ENCODE peak calls at places on chromosomes 6 and 20, in five cellular contexts. Z is NCI-H2081, V is RPMI8226, Q is fibroblast of mammary gland, F is T-helper 1 cell. S is an unnamed sample.

GRCh38 chr20:18138639-18139583 is 1.2 kb downstream of the KAT14 start:
- DNase-seq in Z (no peak), F (no peak), Q (no peak), V (no peak), S (no peak)

GRCh38 chr6:137724018-137724403 is 143.0 kb upstream of the TNFAIP3 start:
- DNase-seq in Z (no peak), F (no peak), Q (peak; percentile 23), V (no peak), S (no peak)

GRCh38 chr6:47042238-47042843 is at the start of gene ADGRF1:
- DNase-seq in Q (no peak), F (no peak), Z (no peak), V (no peak), S (no peak)

GRCh38 chr6:12343122-12343439 is 52.9 kb downstream of the EDN1 start:
- DNase-seq in Q (peak; percentile 35), Z (no peak), V (no peak), F (no peak), S (no peak)

GRCh38 chr6:24441599-24441904 is 38.8 kb downstream of the MRS2 start:
- DNase-seq in V (no peak), F (no peak), Z (no peak), Q (no peak), S (no peak)

GRCh38 chr6:137853569-137854213 is 13.4 kb upstream of the TNFAIP3 start:
- DNase-seq in Z (no peak), F (no peak), Q (peak; percentile 89), V (no peak), S (peak; percentile 90)

GRCh38 chr20:45485388-45485787 is 15.8 kb downstream of the WFDC2 start:
- DNase-seq in F (no peak), Z (no peak), V (no peak), Q (no peak), S (no peak)

GRCh38 chr6:88650029-88650619 is 313.3 kb downstream of the RNGTT start:
- DNase-seq in F (no peak), V (peak; percentile 71), Z (no peak), Q (peak; percentile 91), S (no peak)

GRCh38 chr20:13121840-13122515 is 99.1 kb upstream of the ISM1 start:
- DNase-seq in V (no peak), Z (no peak), F (no peak), Q (no peak), S (no peak)

GRCh38 chr6:166572370-166573261 is 13.9 kb downstream of the RAMACL start:
- DNase-seq in F (no peak), Q (peak; percentile 76), Z (no peak), V (no peak), S (no peak)

S was measured in A673.